ENCODE peak calls at places on chromosomes 7 and 10, in six cellular contexts. M is fibroblast of the aortic adventitia, N is fibroblast of mammary gland, A is choroid plexus epithelial cell, R is neural progenitor cell, T is ovary. H is an unnamed sample.

GRCh38 chr7:92904292-92905131 is 68.1 kb upstream of the CDK6 start:
- DNase-seq in A (peak), M (peak), T (no peak), N (peak), R (no peak), H (peak)

GRCh38 chr7:73539709-73540108 is 17.6 kb upstream of the BAZ1B start:
- DNase-seq in T (no peak), M (no peak), A (no peak), N (no peak), R (no peak), H (no peak)

GRCh38 chr7:27148776-27149641 is 1.4 kb upstream of the HOXA6 start:
- DNase-seq in A (no peak), M (no peak), T (peak), R (no peak), N (peak), H (no peak)

GRCh38 chr7:138784692-138785091 is 13.1 kb upstream of the TMEM213 start:
- DNase-seq in A (peak), N (no peak), T (no peak), R (no peak), M (peak), H (no peak)

GRCh38 chr7:32200593-32200992 is 130.4 kb upstream of the PDE1C start:
- DNase-seq in N (no peak), T (no peak), M (no peak), A (no peak), R (no peak), H (no peak)

GRCh38 chr7:92242972-92243371 is 2.7 kb downstream of the KRIT1 start:
- DNase-seq in A (no peak), T (no peak), M (no peak), N (peak), R (no peak), H (no peak)

GRCh38 chr10:117790177-117790576 is 247.6 kb downstream of the EMX2 start:
- DNase-seq in N (no peak), T (no peak), A (no peak), R (no peak), M (no peak), H (no peak)

GRCh38 chr7:4665661-4666060 is 16.4 kb upstream of the FOXK1 start:
- DNase-seq in N (peak), R (no peak), A (peak), M (peak), T (no peak), H (peak)

GRCh38 chr10:113357688-113358306 is 195.1 kb upstream of the HABP2 start:
- DNase-seq in T (no peak), A (no peak), M (no peak), R (peak), N (no peak), H (no peak)

GRCh38 chr10:59135275-59135674 is 41.2 kb upstream of the PHYHIPL start:
- DNase-seq in N (no peak), R (no peak), T (no peak), M (no peak), A (no peak), H (no peak)

GRCh38 chr7:41247128-41247865 is 455.6 kb downstream of the INHBA start:
- DNase-seq in T (no peak), A (peak), N (no peak), R (no peak), M (no peak), H (peak)

GRCh38 chr10:77328272-77328816 is 309.3 kb downstream of the KCNMA1 start:
- DNase-seq in A (peak), T (no peak), R (peak), N (peak), M (peak), H (no peak)

GRCh38 chr7:117017017-117017451 is 63.7 kb downstream of the ST7 start:
- DNase-seq in M (no peak), N (no peak), A (no peak), T (no peak), R (no peak), H (no peak)

GRCh38 chr7:117015258-117016184 is 62.2 kb downstream of the ST7 start:
- DNase-seq in N (no peak), A (no peak), R (no peak), T (no peak), M (no peak), H (no peak)

GRCh38 chr7:117014099-117014656 is 60.9 kb downstream of the ST7 start:
- DNase-seq in N (no peak), A (no peak), M (no peak), T (no peak), R (no peak), H (no peak)

GRCh38 chr7:117012284-117013174 is 59.2 kb downstream of the ST7 start:
- DNase-seq in T (no peak), R (peak), N (peak), M (peak), A (peak), H (peak)

GRCh38 chr7:117014673-117015133 is 61.4 kb downstream of the ST7 start:
- DNase-seq in R (peak), N (peak), M (peak), A (peak), T (peak), H (no peak)
- H3K4me3 ChIP-seq in R (no peak), N (peak), M (peak), A (peak), T (no peak), H (no peak)

GRCh38 chr10:95758351-95759025 is 2.5 kb downstream of the ENTPD1 start:
- DNase-seq in N (peak), A (peak), T (no peak), R (no peak), M (no peak), H (no peak)

GRCh38 chr10:95755511-95756004 is 405 bp upstream of the ENTPD1 start:
- DNase-seq in T (no peak), N (peak), R (peak), A (peak), M (no peak), H (no peak)

GRCh38 chr10:95756796-95757657 is 1.1 kb downstream of the ENTPD1 start:
- DNase-seq in M (no peak), N (no peak), R (no peak), T (no peak), A (no peak), H (no peak)

GRCh38 chr10:95759233-95759826 is 3.4 kb downstream of the ENTPD1 start:
- DNase-seq in M (no peak), T (no peak), N (no peak), A (peak), R (no peak), H (no peak)

GRCh38 chr10:95756061-95756751 is at the start of gene ENTPD1:
- DNase-seq in N (peak), R (peak), M (no peak), A (peak), T (no peak), H (no peak)
- TF ChIP-seq CTCF in N (no peak), R (no peak), M (no peak), A (no peak), T (no peak), H (no peak)

DNA sequence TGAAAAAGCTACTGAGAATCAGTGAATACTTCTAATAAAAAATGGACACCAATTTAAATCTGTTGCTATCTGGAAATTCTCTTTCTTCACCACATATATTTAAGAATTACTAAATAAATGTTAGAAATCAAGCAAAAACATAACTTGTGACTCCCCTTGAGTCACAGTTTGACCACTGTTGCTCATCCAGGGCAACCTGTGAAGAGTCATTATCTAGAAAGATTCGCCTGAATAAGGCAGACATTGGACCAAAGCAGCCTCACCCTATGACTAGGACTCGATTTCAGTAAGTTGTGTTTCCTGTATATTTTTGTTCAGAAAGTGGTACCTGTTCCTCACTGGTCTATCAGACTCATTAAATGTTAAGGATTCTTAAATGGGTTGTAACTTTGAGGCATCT is 572.4 kb downstream of the ATRNL1 start:
- DNase-seq in R (no peak), N (peak), A (peak), T (no peak), M (no peak), H (no peak)
- H3K4me3 ChIP-seq in R (no peak), N (no peak), A (no peak), T (no peak), M (no peak), H (no peak)

GRCh38 chr10:121268363-121268762 is 329.9 kb downstream of the FGFR2 start:
- DNase-seq in A (no peak), N (no peak), R (no peak), M (no peak), T (no peak), H (no peak)
- TF ChIP-seq CTCF in A (no peak), N (no peak), R (no peak), M (no peak), T (no peak), H (no peak)

DNA sequence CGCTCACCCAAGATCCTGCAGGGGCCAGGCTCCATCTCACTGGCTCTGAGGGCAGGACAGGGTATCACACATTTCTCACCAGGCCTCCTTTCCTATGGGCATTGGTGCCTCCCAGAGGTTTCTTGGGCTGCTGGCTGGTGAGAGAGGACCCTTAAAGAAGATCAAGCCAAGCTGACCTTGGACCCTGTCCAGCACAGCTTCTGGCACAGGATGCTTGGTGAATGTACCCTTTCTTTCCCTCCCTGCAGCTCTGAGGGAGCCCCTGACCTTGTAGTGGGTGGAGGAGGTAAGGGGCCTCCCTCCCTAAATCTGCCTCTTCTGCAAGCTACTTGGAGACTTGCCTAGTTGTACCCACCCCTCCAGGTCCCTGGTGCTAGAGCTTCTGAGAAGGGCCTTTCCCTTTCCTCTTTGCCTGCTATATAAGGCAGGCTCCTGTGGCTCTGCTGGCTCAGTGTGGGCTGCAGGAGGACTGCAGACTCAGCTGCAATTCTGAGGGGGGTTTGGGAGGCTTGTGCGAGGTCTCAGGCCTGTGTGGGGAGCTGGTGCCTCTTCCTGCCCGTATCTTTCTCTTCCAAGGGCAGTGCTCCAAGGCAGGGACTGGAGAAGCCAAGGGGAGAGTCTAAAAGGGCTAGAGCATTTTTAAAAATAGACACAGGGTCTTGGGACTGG is 11.8 kb upstream of the TRIM8 start:
- DNase-seq in A (peak), N (peak), T (peak), R (no peak), M (peak), H (no peak)
- H3K4me3 ChIP-seq in A (no peak), N (no peak), T (no peak), R (no peak), M (peak), H (no peak)

GRCh38 chr10:74991435-74991834 is 120.0 kb upstream of the SAMD8 start:
- DNase-seq in M (no peak), R (peak), A (peak), N (no peak), T (no peak), H (no peak)
- TF ChIP-seq CTCF in M (peak), R (peak), A (peak), N (peak), T (no peak), H (peak)

DNA sequence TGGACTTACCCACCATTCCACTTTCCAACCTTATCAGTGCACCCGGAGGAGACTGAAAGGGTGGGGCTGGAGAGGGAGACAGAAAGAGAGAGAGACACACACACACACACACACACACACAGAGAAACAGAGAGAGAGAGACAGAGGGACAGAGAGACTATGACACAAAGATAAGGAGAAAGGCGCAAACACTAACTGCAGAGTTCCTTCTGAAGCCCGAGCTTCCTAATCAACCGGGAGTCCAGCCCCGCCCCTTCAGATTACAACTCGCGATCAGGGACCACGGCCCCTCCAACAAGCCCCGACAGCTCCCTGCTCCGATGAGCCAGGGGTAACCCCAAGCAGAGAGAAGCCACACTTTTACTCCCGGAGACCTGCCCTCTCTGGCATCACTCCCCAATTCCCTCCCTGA is 499 bp downstream of the GAL3ST4 start:
- DNase-seq in R (peak), M (peak), T (peak), A (no peak), N (no peak), H (no peak)
- H3K4me3 ChIP-seq in R (peak), M (peak), T (peak), A (peak), N (peak), H (peak)

H was measured in astrocyte of the cerebellum.